ENCODE peak calls at places on chromosomes 2 and 18, in four cellular contexts. U is activated naive CD4-positive, alpha-beta T cell treated with anti-CD3 and anti-CD28 coated beads, Interleukin-2, amount 10 ng/mL, durations not matched to agents 7 days and 5 days; S is GM20000; R is WTC11. V is an unnamed sample.
A peak's percentile ranks its signal among the peaks of the same experiment; 100 is the strongest.

GRCh38 chr18:49561377-49562193 is at the start of gene LIPG:
- DNase-seq in U (peak; percentile 71), S (peak; percentile 76), R (peak; percentile 67), V (no peak)

GRCh38 chr18:21191596-21192307 is 50.3 kb upstream of the GREB1L start:
- DNase-seq in U (peak; percentile 49), S (no peak), R (peak; percentile 71), V (peak; percentile 4)

GRCh38 chr2:26901326-26902183 is 53.6 kb downstream of the DPYSL5 start:
- DNase-seq in U (no peak), S (no peak), R (peak; percentile 69), V (peak; percentile 53)

GRCh38 chr2:204669386-204669785 is 124.1 kb downstream of the PARD3B start:
- DNase-seq in U (no peak), S (no peak), R (no peak), V (no peak)

GRCh38 chr2:149329470-149330126 is 789 bp upstream of the LYPD6 start:
- DNase-seq in U (no peak), S (peak; percentile 41), R (peak; percentile 70), V (no peak)

GRCh38 chr18:78126106-78126505 is 853.5 kb upstream of the SALL3 start:
- DNase-seq in U (no peak), S (no peak), R (no peak), V (no peak)

GRCh38 chr2:240291940-240292574 is 143.4 kb upstream of the GPC1 start:
- DNase-seq in U (no peak), S (no peak), R (no peak), V (no peak)

GRCh38 chr2:165933211-165933610 is 20.4 kb downstream of the TTC21B start:
- DNase-seq in U (no peak), S (no peak), R (no peak), V (no peak)

GRCh38 chr2:218002792-218003191 is at the start of gene TNS1:
- DNase-seq in U (no peak), S (no peak), R (no peak), V (no peak)

GRCh38 chr2:229738024-229738625 is 23.8 kb upstream of the DNER start:
- DNase-seq in U (no peak), S (no peak), R (no peak), V (no peak)

V was measured in caudate nucleus.